ENCODE peak calls at places on chromosome 1, in four cellular contexts. S is AG09309, D is B cell, E is progenitor cell of endocrine pancreas. G is an unnamed sample.

GRCh38 chr1:228838717-228839500 is 103.6 kb downstream of the RHOU start:
- DNase-seq in S (no peak), E (no peak), D (no peak), G (no peak)

GRCh38 chr1:30690115-30690645 is 33.2 kb downstream of the MATN1 start:
- DNase-seq in S (no peak), E (no peak), D (no peak), G (no peak)

GRCh38 chr1:59057211-59057694 is 239.6 kb upstream of the FGGY start:
- DNase-seq in S (peak), E (no peak), D (peak), G (no peak)

GRCh38 chr1:25607123-25607522 is 9.5 kb upstream of the MAN1C1 start:
- DNase-seq in D (no peak), E (no peak), S (no peak), G (no peak)

GRCh38 chr1:177981186-177981585 is 11.3 kb upstream of the SEC16B start:
- DNase-seq in D (no peak), S (no peak), E (no peak), G (no peak)

GRCh38 chr1:26084091-26084561 is 16.7 kb upstream of the TRIM63 start:
- DNase-seq in E (no peak), S (no peak), D (no peak), G (no peak)

GRCh38 chr1:34250342-34250741 is 73.6 kb downstream of the C1orf94 start:
- DNase-seq in S (no peak), E (no peak), D (no peak), G (no peak)

GRCh38 chr1:229129306-229130027 is 141.4 kb upstream of the RAB4A start:
- DNase-seq in D (no peak), E (no peak), S (no peak), G (no peak)

GRCh38 chr1:224592636-224593579 is 23.2 kb upstream of the CNIH3 start:
- DNase-seq in E (no peak), D (no peak), S (peak), G (no peak)

GRCh38 chr1:24893431-24893830 is 36.6 kb downstream of the RUNX3 start:
- DNase-seq in S (no peak), D (no peak), E (no peak), G (no peak)

GRCh38 chr1:201228011-201228983 is 37.7 kb downstream of the IGFN1 start:
- DNase-seq in E (no peak), S (no peak), D (no peak), G (no peak)

GRCh38 chr1:201016943-201017827 is 6.3 kb downstream of the KIF21B start:
- DNase-seq in S (no peak), E (no peak), D (peak), G (peak)

GRCh38 chr1:41802532-41803501 is 115.9 kb downstream of the HIVEP3 start:
- DNase-seq in E (no peak), S (no peak), D (peak), G (peak)

GRCh38 chr1:61496501-61496900 is 228.4 kb downstream of the TM2D1 start:
- DNase-seq in E (no peak), D (no peak), S (peak), G (no peak)

GRCh38 chr1:92903765-92904164 is 57.5 kb downstream of the DIPK1A start:
- DNase-seq in S (no peak), D (no peak), E (no peak), G (no peak)

GRCh38 chr1:24963099-24963872 is 33.2 kb upstream of the RUNX3 start:
- DNase-seq in S (no peak), D (no peak), E (no peak), G (peak)

GRCh38 chr1:227449051-227449450 is 114.3 kb upstream of the ZNF678 start:
- DNase-seq in D (peak), E (peak), S (no peak), G (peak)

GRCh38 chr1:36411674-36412648 is 14.3 kb upstream of the LSM10 start:
- DNase-seq in E (no peak), D (peak), S (no peak), G (no peak)

GRCh38 chr1:241323510-241323909 is 33.5 kb downstream of the RGS7 start:
- DNase-seq in E (peak), D (peak), S (no peak), G (peak)

GRCh38 chr1:198686069-198686728 is 47.4 kb downstream of the PTPRC start:
- DNase-seq in D (peak), E (no peak), S (no peak), G (no peak)

GRCh38 chr1:235567812-235568444 is 63.7 kb upstream of the B3GALNT2 start:
- DNase-seq in E (no peak), S (no peak), D (no peak), G (no peak)

GRCh38 chr1:228162286-228163003 is 3.2 kb upstream of the IBA57 start:
- DNase-seq in D (no peak), E (no peak), S (no peak), G (no peak)

GRCh38 chr1:169113613-169114119 is 7.2 kb downstream of the ATP1B1 start:
- DNase-seq in D (no peak), S (peak), E (no peak), G (no peak)

GRCh38 chr1:183218981-183219621 is 33.0 kb downstream of the LAMC2 start:
- DNase-seq in E (no peak), D (peak), S (no peak), G (no peak)

GRCh38 chr1:234214911-234215892 is 158.1 kb upstream of the COA6 start:
- DNase-seq in S (no peak), D (no peak), E (no peak), G (no peak)

GRCh38 chr1:234213576-234214128 is 159.6 kb upstream of the COA6 start:
- DNase-seq in S (no peak), D (no peak), E (no peak), G (no peak)

GRCh38 chr1:234216116-234216703 is 157.0 kb upstream of the COA6 start:
- DNase-seq in E (no peak), S (no peak), D (no peak), G (peak)

GRCh38 chr1:234212764-234213406 is 160.4 kb upstream of the COA6 start:
- DNase-seq in D (no peak), S (no peak), E (no peak), G (peak)

DNA sequence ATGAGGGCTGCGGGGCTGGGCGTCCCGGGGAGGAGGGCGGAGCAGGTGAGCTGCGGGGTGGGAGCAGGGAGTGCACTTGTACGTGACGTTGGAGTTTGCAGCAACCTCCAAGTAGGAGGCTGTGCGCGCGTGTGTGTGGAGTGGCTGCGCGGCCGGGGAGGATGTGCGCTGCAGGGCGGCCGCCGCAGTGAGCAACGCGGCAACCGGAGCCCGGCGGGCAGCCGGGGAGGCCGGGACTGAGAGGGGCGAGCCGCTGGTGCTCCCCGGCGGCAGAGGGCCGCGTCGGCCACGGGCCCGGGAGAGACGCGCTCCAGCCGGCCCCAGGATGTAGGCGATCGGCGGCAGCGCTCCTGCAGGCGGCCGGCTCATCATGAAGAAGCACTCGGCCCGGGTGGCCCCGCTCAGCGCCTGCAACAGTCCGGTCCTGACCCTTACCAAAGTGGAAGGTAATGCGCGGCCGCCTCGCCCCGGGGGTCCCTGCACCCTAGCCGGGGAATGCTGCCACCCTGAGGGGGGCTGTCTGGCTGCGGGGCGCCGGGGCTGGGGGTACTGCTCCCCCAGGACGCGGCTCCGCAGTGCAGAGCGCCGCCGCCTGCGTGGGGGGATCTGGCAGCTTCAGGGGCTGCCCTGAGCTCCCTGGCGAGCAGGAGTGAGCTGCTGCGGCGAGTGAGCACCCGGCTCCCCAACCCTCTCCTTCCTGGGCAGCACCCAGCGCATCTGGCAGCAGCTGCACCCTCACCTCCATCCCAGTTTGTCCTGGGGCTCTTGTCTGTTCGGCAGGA is 158.9 kb upstream of the COA6 start:
- DNase-seq in D (peak), S (no peak), E (peak), G (peak)
- TF ChIP-seq CTCF in D (no peak), S (no peak), E (no peak), G (no peak)

GRCh38 chr1:155176544-155177071 is 3.0 kb downstream of the TRIM46 start:
- DNase-seq in S (no peak), D (peak), E (peak), G (peak)

GRCh38 chr1:155177192-155177917 is 3.7 kb downstream of the TRIM46 start:
- DNase-seq in S (no peak), E (no peak), D (no peak), G (peak)

GRCh38 chr1:155175281-155175926 is 1.8 kb downstream of the TRIM46 start:
- DNase-seq in S (no peak), E (no peak), D (peak), G (peak)

GRCh38 chr1:155174334-155175280 is 958 bp downstream of the TRIM46 start:
- DNase-seq in D (peak), E (no peak), S (no peak), G (peak)

DNA sequence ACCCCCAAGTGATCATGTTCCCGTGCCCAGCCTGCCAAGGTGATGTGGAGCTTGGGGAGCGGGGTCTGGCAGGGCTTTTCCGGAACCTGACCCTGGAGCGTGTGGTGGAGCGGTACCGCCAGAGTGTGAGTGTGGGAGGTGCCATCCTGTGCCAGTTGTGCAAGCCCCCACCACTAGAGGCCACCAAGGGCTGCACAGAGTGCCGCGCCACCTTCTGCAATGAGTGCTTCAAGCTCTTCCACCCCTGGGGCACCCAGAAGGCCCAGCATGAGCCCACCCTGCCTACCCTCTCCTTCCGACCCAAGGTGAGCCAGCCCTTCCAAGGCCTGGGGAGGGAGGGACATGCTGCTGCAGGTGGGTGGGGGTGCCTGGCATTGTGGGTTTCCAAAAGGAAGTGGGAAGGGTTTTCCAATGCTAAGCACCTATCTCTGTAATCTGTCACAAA is 2.3 kb downstream of the TRIM46 start:
- DNase-seq in S (no peak), D (peak), E (no peak), G (no peak)
- TF ChIP-seq CTCF in S (no peak), D (no peak), E (no peak), G (no peak)

GRCh38 chr1:16900771-16901170 is 5.0 kb downstream of the RNU1-2 start:
- DNase-seq in D (peak), E (no peak), S (no peak), G (no peak)
- TF ChIP-seq CTCF in D (no peak), E (peak), S (peak), G (no peak)

DNA sequence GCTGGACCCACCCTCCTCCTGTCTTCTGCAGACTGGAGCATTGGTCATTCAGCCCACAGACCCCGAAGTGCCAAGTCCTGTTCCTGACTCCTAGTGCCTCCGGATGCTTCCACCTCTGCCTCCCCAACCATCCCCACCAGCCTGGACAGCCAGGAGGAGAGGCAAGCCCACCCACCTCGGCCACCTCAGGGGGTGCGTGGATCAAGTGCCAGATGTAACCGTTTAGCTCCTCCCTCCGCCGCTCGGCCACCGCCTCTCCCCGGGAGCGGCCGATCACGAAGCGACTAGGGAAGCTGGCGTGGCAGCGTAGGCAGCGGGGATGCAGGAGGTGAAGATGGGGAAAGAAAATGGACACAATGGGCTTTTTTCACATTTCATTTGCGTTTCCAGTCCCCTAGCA is 18.1 kb upstream of the PPP1R15B start:
- DNase-seq in E (no peak), S (no peak), D (no peak), G (no peak)
- TF ChIP-seq CTCF in E (no peak), S (no peak), D (no peak), G (no peak)

DNA sequence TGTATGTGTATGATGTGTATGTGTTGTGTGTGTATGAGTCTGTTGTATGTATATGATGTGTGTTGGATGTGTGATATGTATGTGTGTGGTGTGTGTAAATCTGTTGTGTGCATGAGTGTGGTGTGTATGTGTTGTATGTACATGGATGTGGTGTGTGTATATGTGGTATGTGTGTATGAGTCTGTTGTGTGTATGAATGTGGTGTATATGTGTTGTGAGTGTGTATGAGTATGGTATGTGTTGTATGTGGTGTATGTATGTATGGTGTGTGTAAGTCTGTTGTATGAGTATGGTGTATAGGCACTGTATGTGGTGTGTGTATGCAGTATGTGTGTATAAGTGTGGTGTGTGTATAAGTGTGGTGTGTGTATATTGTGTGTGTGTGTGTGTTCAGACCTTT is 95.0 kb downstream of the PLXNA2 start:
- DNase-seq in E (no peak), S (no peak), D (no peak), G (no peak)
- TF ChIP-seq CTCF in E (no peak), S (no peak), D (no peak), G (no peak)

GRCh38 chr1:203124011-203124410 is 3.5 kb upstream of the ADORA1 start:
- DNase-seq in S (no peak), D (no peak), E (no peak), G (no peak)

GRCh38 chr1:203126866-203127671 is 457 bp upstream of the ADORA1 start:
- DNase-seq in S (no peak), D (no peak), E (no peak), G (no peak)

GRCh38 chr1:203127672-203128611 is at the start of gene ADORA1:
- DNase-seq in S (no peak), E (peak), D (no peak), G (no peak)

GRCh38 chr1:203124546-203125317 is 2.8 kb upstream of the ADORA1 start:
- DNase-seq in E (no peak), D (no peak), S (no peak), G (no peak)

GRCh38 chr1:203126151-203126865 is 1.2 kb upstream of the ADORA1 start:
- DNase-seq in E (no peak), S (no peak), D (no peak), G (no peak)
- TF ChIP-seq CTCF in E (peak), S (peak), D (no peak), G (no peak)

GRCh38 chr1:156456625-156457465 is 43.7 kb downstream of the MEF2D start:
- DNase-seq in E (peak), S (peak), D (peak), G (peak)
- TF ChIP-seq CTCF in E (no peak), S (no peak), D (no peak), G (no peak)

G was measured in GM20000.